ENCODE peak calls at places on chromosomes 5 and 9, in five cellular contexts. R is lower lobe of right lung; A is GM23338; B is Panc1; J is activated T-cell treated with anti-CD3 and anti-CD28 coated beads, Interleukin-2, amount 50 U/mL, for 4 hours. Q is an unnamed sample.

GRCh38 chr5:88659529-88660325 is 223.3 kb downstream of the MEF2C start:
- ATAC-seq in R (no peak), A (peak), B (no peak), J (no peak), Q (no peak)

GRCh38 chr5:87081511-87082372 is 185.9 kb upstream of the RASA1 start:
- ATAC-seq in R (peak), A (no peak), B (no peak), J (peak), Q (no peak)

GRCh38 chr9:14119694-14120514 is 194.0 kb downstream of the NFIB start:
- ATAC-seq in R (no peak), A (no peak), B (no peak), J (no peak), Q (no peak)

GRCh38 chr5:66595877-66596790 is at the start of gene MAST4:
- ATAC-seq in R (peak), A (peak), B (peak), J (peak), Q (peak)

GRCh38 chr5:80198920-80199319 is 56.9 kb downstream of the SERINC5 start:
- ATAC-seq in R (peak), A (no peak), B (no peak), J (peak), Q (no peak)

GRCh38 chr5:170393235-170393634 is 4.1 kb upstream of the KCNMB1 start:
- ATAC-seq in R (peak), A (no peak), B (no peak), J (peak), Q (no peak)

GRCh38 chr9:86126998-86127972 is 27.9 kb upstream of the GOLM1 start:
- ATAC-seq in R (peak), A (peak), B (peak), J (no peak), Q (peak)

GRCh38 chr5:169838688-169839087 is 141.6 kb downstream of the INSYN2B start:
- ATAC-seq in R (no peak), A (no peak), B (no peak), J (peak), Q (no peak)

GRCh38 chr9:93295031-93295430 is 111.1 kb downstream of the WNK2 start:
- ATAC-seq in R (no peak), A (peak), B (peak), J (no peak), Q (no peak)

GRCh38 chr5:126998201-126998631 is 32.1 kb downstream of the MARCHF3 start:
- ATAC-seq in R (no peak), A (peak), B (no peak), J (no peak), Q (no peak)